ENCODE peak calls at places on chromosomes 13 and 19, in seven cellular contexts. S, G, T, K, X, I and H are unnamed samples.

GRCh38 chr13:100630564-100630963 is 42.0 kb upstream of the GGACT start:
- DNase-seq in S (no peak), G (no peak), T (no peak), K (no peak), X (no peak), I (no peak), H (no peak)

GRCh38 chr13:33744589-33745369 is 73.2 kb upstream of the RFC3 start:
- DNase-seq in S (no peak), G (peak; percentile 44), T (no peak), K (peak; percentile 39), X (no peak), I (peak; percentile 63), H (no peak)

GRCh38 chr19:32902448-32902847 is 32.9 kb upstream of the SLC7A9 start:
- DNase-seq in S (no peak), G (no peak), T (no peak), K (no peak), X (no peak), I (no peak), H (no peak)

GRCh38 chr19:12782424-12783225 is 7.3 kb upstream of the HOOK2 start:
- DNase-seq in S (peak; percentile 79), G (peak; percentile 93), T (peak; percentile 85), K (peak; percentile 79), X (peak; percentile 90), I (peak; percentile 94), H (peak; percentile 54)

GRCh38 chr19:50557009-50557613 is 11.1 kb downstream of the LRRC4B start:
- DNase-seq in S (no peak), G (no peak), T (no peak), K (no peak), X (no peak), I (no peak), H (no peak)

GRCh38 chr19:35513231-35513974 is at the start of gene DMKN:
- DNase-seq in S (peak; percentile 71), G (no peak), T (peak; percentile 41), K (no peak), X (no peak), I (no peak), H (peak; percentile 93)

GRCh38 chr13:44685641-44686040 is 109.5 kb upstream of the TSC22D1 start:
- DNase-seq in S (peak; percentile 43), G (peak; percentile 18), T (no peak), K (no peak), X (no peak), I (no peak), H (peak; percentile 40)

GRCh38 chr19:11949201-11949600 is 15.6 kb upstream of the ZNF763 start:
- DNase-seq in S (peak; percentile 26), G (peak; percentile 17), T (peak; percentile 31), K (no peak), X (no peak), I (no peak), H (no peak)

GRCh38 chr13:110555601-110556223 is 5.8 kb downstream of the RAB20 start:
- DNase-seq in S (no peak), G (no peak), T (no peak), K (peak; percentile 54), X (no peak), I (no peak), H (no peak)

GRCh38 chr19:43224855-43225253 is 19.4 kb upstream of the PSG4 start:
- DNase-seq in S (no peak), G (no peak), T (no peak), K (no peak), X (no peak), I (no peak), H (no peak)

DNA sequence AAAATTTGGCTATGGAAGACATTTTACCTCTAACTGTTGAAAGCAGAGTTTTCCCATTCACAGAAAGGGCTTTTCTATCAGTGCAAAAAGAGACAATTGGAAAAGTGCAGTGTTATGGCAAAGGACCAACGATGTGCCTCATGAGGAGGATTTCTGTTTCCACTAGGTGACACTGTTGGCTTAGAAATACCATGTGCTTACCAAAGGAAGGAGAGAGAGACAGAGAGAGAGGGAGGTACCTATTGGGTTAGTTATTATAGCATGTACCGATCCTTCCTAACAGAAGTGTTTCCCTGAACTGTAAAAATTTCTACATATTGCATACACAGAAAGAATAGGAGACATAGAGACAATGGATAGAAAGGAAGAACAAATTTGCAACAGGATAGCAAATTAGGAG is 23.9 kb upstream of the PSG4 start:
- DNase-seq in S (peak; percentile 58), G (no peak), T (no peak), K (no peak), X (no peak), I (no peak), H (peak; percentile 51)
- TF ChIP-seq CTCF in S (peak; percentile 33), G (no peak), T (no peak), K (no peak), X (no peak), I (no peak), H (peak; percentile 54)

DNA sequence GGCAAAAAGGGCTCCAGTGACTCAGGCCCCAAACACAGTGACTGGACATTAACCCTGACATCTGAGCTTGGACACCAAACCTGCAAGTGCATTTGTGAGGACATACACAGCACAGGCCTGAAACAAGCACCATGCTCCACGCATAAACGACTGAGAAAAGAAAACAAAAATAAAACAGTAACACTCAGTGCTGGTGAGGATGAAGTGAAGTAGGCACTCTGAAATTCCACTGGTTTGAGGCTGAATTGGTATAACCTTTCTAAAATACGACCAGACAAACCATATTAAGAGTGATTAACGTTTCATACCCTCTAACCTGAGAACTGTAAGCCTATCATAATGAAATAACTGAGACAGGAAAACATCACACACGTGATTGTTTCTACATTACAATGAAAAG is 5.5 kb downstream of the SLC35E1 start:
- DNase-seq in S (no peak), G (no peak), T (no peak), K (no peak), X (no peak), I (no peak), H (no peak)
- H3K4me3 ChIP-seq in S (no peak overlapping the region), G (no peak overlapping the region), T (no peak overlapping the region), K (no peak overlapping the region), X (no peak overlapping the region), I (no peak overlapping the region), H (no peak overlapping the region)

DNA sequence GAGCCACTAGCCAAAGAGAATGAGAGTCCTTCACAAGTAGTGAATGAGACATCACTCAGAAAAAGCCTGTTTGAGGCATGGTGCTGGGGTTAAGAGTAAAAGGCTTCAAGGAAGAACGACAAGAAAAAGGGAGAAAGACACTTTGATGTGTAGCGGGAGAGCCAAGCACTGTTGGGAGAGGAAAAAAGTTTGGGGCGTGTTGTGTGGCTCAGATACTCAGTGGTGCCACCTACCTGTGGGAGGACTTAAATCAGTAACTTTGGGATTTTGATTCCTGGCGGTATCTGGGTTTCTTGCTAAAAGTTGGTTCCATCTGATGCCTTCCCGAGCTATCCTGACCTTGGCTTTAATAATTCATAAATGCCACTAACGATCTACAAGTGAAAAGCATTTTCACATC is 12.3 kb downstream of the ELSPBP1 start:
- DNase-seq in S (peak; percentile 6), G (peak; percentile 24), T (no peak), K (no peak), X (no peak), I (no peak), H (no peak)
- TF ChIP-seq CTCF in S (peak; percentile 8), G (peak; percentile 23), T (no peak), K (no peak), X (no peak), I (no peak), H (peak; percentile 1)

DNA sequence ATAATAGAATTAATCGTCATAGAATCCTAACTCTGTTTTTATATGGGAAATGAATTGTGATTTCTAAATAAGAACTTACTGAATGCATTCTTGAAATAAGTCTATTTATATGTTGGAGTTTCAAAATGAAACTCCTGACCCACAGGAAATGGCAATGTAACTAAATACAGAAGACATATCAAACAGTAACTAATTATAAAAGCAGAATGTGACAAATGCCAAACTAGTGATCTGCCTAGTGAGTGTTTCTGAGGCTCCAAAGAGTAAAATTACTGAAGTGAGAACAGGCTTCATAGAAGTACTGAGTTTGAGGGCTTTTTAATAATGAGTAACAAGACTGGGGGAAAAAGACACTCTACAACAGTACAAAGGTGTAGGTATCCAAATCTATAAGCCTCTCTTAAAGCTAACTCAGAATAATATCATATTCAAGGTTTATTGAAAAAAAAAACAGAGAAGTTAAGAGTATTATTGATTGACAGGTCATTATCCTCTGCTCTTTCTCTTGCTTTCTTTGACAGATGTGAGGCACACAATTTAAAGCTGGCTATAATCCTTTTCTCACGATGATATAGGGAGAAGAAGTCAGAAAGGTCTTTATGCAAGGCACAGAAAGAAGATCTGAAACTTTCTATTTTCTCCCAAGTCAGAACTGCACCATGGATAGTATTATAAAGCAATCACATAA is 17.4 kb upstream of the ATXN8OS start:
- DNase-seq in S (no peak), G (no peak), T (no peak), K (no peak), X (no peak), I (no peak), H (no peak)
- H3K4me3 ChIP-seq in S (no peak overlapping the region), G (no peak overlapping the region), T (no peak overlapping the region), K (no peak overlapping the region), X (no peak overlapping the region), I (no peak overlapping the region), H (no peak overlapping the region)

DNA sequence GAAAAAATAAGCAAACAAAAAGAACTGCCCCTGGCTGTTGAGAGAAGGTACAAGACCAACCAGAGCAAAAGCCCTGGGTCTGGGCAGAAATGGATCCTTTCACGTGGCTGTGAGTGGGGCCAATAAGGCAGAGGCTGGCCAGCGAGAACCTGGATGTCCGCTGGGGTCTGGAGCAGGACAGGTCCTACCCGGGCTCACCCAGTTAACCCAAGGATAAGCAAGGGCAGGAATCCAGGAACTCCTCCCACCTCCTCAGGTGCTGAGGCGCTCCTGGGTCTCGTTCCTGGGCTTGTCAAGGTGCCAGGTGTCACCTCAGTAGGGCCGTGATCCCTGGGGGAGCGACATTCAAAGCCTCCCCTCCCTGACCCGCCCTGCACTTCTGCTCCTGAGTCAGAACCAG is 4.7 kb upstream of the SLC5A5 start:
- DNase-seq in S (no peak), G (no peak), T (no peak), K (no peak), X (no peak), I (no peak), H (no peak)
- TF ChIP-seq CTCF in S (no peak), G (no peak), T (no peak), K (no peak), X (no peak), I (no peak), H (no peak)

GRCh38 chr19:55157064-55157908 is at the start of gene TNNI3:
- DNase-seq in S (no peak), G (no peak), T (no peak), K (no peak), X (no peak), I (no peak), H (no peak)
- H3K4me3 ChIP-seq in S (no peak within 1 kb of the TSS), G (no peak within 1 kb of the TSS), T (no peak within 1 kb of the TSS), K (no peak within 1 kb of the TSS), X (no peak within 1 kb of the TSS), I (no peak within 1 kb of the TSS), H (no peak within 1 kb of the TSS)

GRCh38 chr13:49248433-49249002 is 793 bp downstream of the CDADC1 start:
- DNase-seq in S (peak; percentile 37), G (peak; percentile 19), T (peak; percentile 59), K (no peak), X (no peak), I (peak; percentile 47), H (peak; percentile 33)
- TF ChIP-seq CTCF in S (no peak), G (no peak), T (no peak), K (no peak), X (no peak), I (no peak), H (peak; percentile 25)

GRCh38 chr19:14497347-14497921 is 1.5 kb upstream of the GIPC1 start:
- DNase-seq in S (no peak), G (no peak), T (no peak), K (no peak), X (no peak), I (no peak), H (no peak)
- H3K4me3 ChIP-seq in S (no peak overlapping the region), G (no peak overlapping the region), T (no peak overlapping the region), K (no peak overlapping the region), X (no peak overlapping the region), I (no peak overlapping the region), H (no peak overlapping the region)